ENCODE peak calls at places on chromosomes 1 and 21, in six cellular contexts. M is breast epithelium, G is neural progenitor cell, T is PC-3, O is trophoblast cell, N is fibroblast of lung. Y is an unnamed sample. For H3K4me1, the result is how much of the 10 kb centered on the place peaks cover.

GRCh38 chr1:175158133-175158532 is 34.4 kb downstream of the KIAA0040 start:
- DNase-seq in M (no peak), G (peak), T (peak), O (no peak), N (no peak), Y (no peak)

GRCh38 chr1:96973605-96974004 is 252.0 kb downstream of the PTBP2 start:
- DNase-seq in M (no peak), G (no peak), T (peak), O (no peak), N (no peak), Y (no peak)

GRCh38 chr1:90879281-90879680 is 142.6 kb downstream of the ZNF644 start:
- DNase-seq in M (no peak), G (no peak), T (peak), O (peak), N (peak), Y (no peak)

GRCh38 chr21:45405271-45405818 is 380 bp downstream of the COL18A1 start:
- DNase-seq in M (no peak), G (peak), T (peak), O (no peak), N (no peak), Y (no peak)

GRCh38 chr21:45409466-45410150 is 4.6 kb downstream of the COL18A1 start:
- DNase-seq in M (no peak), G (no peak), T (no peak), O (no peak), N (no peak), Y (no peak)

GRCh38 chr1:215052656-215053055 is 29.9 kb upstream of the KCNK2 start:
- DNase-seq in M (no peak), G (no peak), T (peak), O (no peak), N (peak), Y (no peak)

GRCh38 chr1:200888349-200888838 is 6.3 kb upstream of the INAVA start:
- DNase-seq in M (no peak), G (peak), T (peak), O (peak), N (no peak), Y (no peak)

GRCh38 chr1:168949672-168950071 is 156.8 kb upstream of the ATP1B1 start:
- DNase-seq in M (no peak), G (no peak), T (no peak), O (no peak), N (no peak), Y (no peak)

GRCh38 chr1:190129367-190129766 is 348.3 kb downstream of the BRINP3 start:
- DNase-seq in M (no peak), G (no peak), T (no peak), O (no peak), N (no peak), Y (no peak)

GRCh38 chr1:209368864-209369598 is 214.5 kb upstream of the CAMK1G start:
- DNase-seq in M (peak), G (no peak), T (peak), O (no peak), N (peak), Y (no peak)

GRCh38 chr1:6158181-6158580 is 21.9 kb downstream of the CHD5 start:
- DNase-seq in M (no peak), G (no peak), T (no peak), O (peak), N (no peak), Y (no peak)

GRCh38 chr1:39540504-39541031 is 36.0 kb downstream of the PABPC4 start:
- DNase-seq in M (peak), G (no peak), T (no peak), O (peak), N (peak), Y (no peak)

GRCh38 chr1:75234499-75235064 is 100.4 kb downstream of the LHX8 start:
- DNase-seq in M (no peak), G (no peak), T (no peak), O (no peak), N (no peak), Y (no peak)

GRCh38 chr1:178501705-178502329 is 5.1 kb upstream of the CLEC20A start:
- DNase-seq in M (no peak), G (peak), T (peak), O (peak), N (peak), Y (peak)

GRCh38 chr1:226943927-226944326 is 3.8 kb downstream of the COQ8A start:
- DNase-seq in M (no peak), G (no peak), T (no peak), O (no peak), N (no peak), Y (no peak)

GRCh38 chr1:15455522-15455921 is 1.0 kb upstream of the CELA2A start:
- DNase-seq in M (no peak), G (no peak), T (no peak), O (no peak), N (peak), Y (no peak)

GRCh38 chr1:154095456-154095855 is 59.4 kb downstream of the NUP210L start:
- DNase-seq in M (no peak), G (no peak), T (no peak), O (no peak), N (no peak), Y (no peak)

GRCh38 chr21:33396966-33397365 is 6.2 kb upstream of the IFNGR2 start:
- DNase-seq in M (no peak), G (no peak), T (no peak), O (no peak), N (peak), Y (no peak)

DNA sequence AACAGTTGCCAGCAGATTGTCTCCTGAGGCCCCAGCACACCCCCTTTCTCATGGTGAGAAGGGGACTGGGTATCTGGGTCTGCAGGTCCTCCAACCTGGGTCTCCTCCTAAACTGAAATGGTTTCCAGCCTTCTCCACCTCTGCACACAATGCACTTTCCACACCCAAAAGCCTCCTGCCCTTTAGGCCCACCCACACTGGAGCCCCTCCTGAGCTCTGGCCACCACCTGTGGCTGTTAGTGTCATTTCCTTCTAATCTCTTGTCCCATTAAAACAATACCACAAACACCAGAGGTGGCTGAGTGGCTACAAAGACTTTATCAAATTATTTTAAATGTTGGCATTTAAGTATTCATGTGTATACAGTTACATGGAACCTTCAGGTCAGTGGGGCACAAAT is 11.5 kb downstream of the GPR3 start:
- DNase-seq in M (no peak), G (no peak), T (no peak), O (no peak), N (no peak), Y (no peak)
- H3K4me3 ChIP-seq in M (no peak), G (no peak), T (no peak), O (no peak), N (no peak), Y (no peak)

DNA sequence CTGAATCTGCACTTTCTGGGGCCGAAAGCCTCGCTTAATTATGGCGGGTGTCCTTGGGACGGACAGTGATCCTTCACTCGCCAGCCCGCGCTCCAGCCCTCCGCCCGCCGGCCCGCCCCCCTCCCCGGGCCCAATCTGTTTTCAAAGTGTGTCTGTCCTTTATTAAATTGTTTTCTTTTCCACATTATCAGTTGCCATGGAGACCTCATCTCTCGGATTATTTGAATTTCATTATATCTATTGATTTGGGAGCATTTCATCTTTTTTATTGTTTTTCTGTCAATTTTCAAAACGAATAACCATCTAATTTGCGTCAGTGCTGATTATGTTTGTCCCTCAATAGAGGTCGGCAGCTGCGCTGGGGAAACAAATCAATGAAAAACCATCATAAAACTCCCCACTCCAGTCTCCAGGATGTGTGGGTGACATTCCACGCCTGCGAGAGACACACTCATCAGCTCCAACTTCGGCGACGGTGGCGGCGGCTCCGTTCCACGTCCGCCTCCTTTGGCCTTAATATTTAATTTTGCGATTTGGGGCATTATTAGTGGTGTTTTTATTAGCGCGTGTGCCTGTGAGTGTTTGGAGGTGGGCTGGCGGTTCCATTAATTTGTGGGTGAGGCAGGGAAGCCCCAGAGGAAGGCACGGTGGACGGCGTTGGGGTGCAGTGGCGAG is 123.9 kb downstream of the CASZ1 start:
- DNase-seq in M (no peak), G (no peak), T (no peak), O (no peak), N (no peak), Y (no peak)
- H3K4me1 ChIP-seq in M (under half), G (half or more), T (under half), O (under half), N (under half), Y (under half)

DNA sequence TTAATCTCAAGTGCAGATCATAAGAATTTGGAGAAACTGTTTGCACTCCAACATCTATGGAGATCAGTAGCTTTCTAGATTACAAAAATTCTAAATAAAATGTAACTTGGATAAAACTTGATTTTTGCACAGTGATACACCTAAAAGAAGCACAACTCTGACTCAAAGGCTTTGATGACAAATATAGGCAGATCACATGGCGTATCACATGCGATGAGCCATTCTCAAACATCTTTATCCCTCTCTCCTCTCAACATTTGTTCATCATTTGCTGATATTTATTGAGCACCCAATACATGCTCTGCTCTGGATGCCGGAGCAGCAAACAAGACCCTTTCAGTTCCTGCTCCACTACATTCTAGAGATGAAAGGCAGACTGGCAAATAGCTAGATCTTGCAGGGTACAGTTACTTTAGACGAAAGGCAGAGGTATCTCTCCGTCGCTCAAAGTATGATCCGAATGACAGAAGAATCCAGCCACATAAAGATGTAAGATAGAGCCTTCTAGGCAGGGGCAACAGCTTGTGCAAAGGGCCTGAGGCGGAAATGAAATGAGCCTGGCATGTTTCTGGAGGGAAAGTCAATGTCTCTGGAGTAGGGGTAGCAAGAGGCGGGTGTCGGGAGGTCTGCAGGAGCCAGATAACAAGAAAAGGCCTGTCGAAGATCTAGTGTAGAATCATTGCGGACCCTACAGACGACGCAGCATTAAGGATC is 145.8 kb upstream of the ERRFI1 start:
- DNase-seq in M (no peak), G (no peak), T (peak), O (peak), N (no peak), Y (no peak)
- H3K27ac ChIP-seq in M (no peak), G (no peak), T (peak), O (no peak), N (no peak), Y (no peak)

GRCh38 chr1:244865028-244865371 is 657 bp upstream of the HNRNPU start:
- DNase-seq in M (no peak), G (peak), T (no peak), O (no peak), N (no peak), Y (no peak)

GRCh38 chr1:244864253-244865027 is at the start of gene HNRNPU:
- DNase-seq in M (peak), G (peak), T (peak), O (peak), N (peak), Y (peak)

GRCh38 chr1:244866355-244866754 is 2.0 kb upstream of the HNRNPU start:
- DNase-seq in M (no peak), G (no peak), T (no peak), O (no peak), N (no peak), Y (no peak)

GRCh38 chr1:244863491-244864252 is 671 bp downstream of the HNRNPU start:
- DNase-seq in M (peak), G (no peak), T (no peak), O (peak), N (no peak), Y (no peak)

GRCh38 chr1:244865820-244866219 is 1.5 kb upstream of the HNRNPU start:
- DNase-seq in M (no peak), G (no peak), T (no peak), O (no peak), N (no peak), Y (no peak)
- H3K4me3 ChIP-seq in M (no peak), G (peak), T (no peak), O (no peak), N (no peak), Y (no peak)

DNA sequence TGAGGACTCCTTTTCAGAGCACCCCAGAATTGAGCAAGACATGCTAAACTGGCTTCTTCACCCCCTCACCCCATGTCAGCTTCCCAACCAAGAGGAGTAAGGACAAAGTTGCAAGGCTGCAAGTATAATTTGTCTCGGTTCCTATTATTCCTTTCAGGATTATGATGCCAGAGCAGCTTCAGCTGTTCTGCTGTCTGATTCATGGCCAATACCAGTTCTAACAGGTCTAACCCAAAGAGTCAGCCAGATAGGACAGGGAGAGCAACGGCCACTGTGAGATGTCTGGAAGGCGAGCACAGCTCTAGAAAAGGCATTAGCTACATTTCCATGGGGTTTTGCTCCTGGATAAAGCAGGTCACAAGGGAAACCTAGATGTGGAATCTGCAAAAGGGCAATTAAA is 53.3 kb upstream of the HOOK1 start:
- DNase-seq in M (no peak), G (no peak), T (no peak), O (no peak), N (no peak), Y (no peak)
- H3K4me1 ChIP-seq in M (under half), G (under half), T (under half), O (under half), N (under half), Y (under half)

GRCh38 chr1:103197266-103197665 is 88.9 kb upstream of the COL11A1 start:
- DNase-seq in M (no peak), G (no peak), T (no peak), O (peak), N (no peak), Y (no peak)
- H3K27ac ChIP-seq in M (no peak), G (no peak), T (no peak), O (no peak), N (no peak), Y (no peak)

DNA sequence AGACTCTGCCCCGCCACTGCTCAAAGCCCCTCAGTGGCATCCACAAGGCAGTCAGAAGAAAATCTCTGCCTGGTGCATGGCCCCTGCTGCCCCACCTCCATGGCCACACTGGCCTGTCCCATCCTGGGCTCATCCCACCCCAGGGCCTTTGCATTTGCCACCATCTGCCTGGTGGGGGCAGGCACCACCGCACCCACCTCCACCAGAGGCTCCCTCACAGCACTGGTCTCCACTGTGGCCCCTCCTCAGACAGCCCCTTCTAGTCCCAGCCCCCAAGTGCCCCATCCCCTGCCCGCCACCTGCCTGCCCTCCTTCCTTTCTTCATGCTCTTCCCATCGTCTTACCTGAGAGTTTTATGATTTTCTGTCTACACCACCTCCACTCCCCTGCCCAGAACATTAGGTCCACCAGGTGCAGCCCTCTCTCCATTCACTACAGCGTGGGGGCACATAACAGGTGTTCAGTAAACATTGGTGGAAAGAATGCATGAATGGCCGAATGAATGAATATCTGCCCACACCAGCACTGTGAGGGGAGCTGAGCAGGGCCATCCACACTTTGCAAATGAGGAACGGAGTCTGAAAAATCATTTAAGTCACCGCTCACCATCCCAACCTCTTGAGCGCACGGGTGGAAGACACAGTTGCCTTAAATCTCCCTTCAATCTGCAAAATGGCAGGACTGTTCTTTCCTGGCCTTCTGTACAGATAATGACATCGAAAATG is 2.1 kb downstream of the PRDM15 start:
- DNase-seq in M (no peak), G (no peak), T (no peak), O (no peak), N (no peak), Y (no peak)
- H3K4me3 ChIP-seq in M (peak), G (no peak), T (peak), O (no peak), N (no peak), Y (no peak)